ENCODE peak calls at places on chromosomes 12 and 14, in five cellular contexts. One of them, this sample, is unnamed.

GRCh38 chr12:17666641-17667324 is 423.2 kb downstream of the RERGL start:
- DNase-seq in thyroid gland: no peak
- DNase-seq in lower lobe of right lung: no peak
- DNase-seq in BJ: no peak
- DNase-seq in AG04450: no peak
- DNase-seq in this sample: no peak

GRCh38 chr12:53515291-53515680 is 8.0 kb upstream of the NPFF start:
- DNase-seq in thyroid gland: no peak
- DNase-seq in lower lobe of right lung: no peak
- DNase-seq in BJ: no peak
- DNase-seq in AG04450: no peak
- DNase-seq in this sample: no peak

GRCh38 chr12:120101182-120101581 is 15.4 kb downstream of the RAB35 start:
- DNase-seq in thyroid gland: no peak
- DNase-seq in lower lobe of right lung: no peak
- DNase-seq in BJ: no peak
- DNase-seq in AG04450: no peak
- DNase-seq in this sample: no peak

GRCh38 chr14:68885226-68886108 is 92.6 kb upstream of the ZFP36L1 start:
- DNase-seq in thyroid gland: no peak
- DNase-seq in lower lobe of right lung: no peak
- DNase-seq in BJ: no peak
- DNase-seq in AG04450: no peak
- DNase-seq in this sample: no peak

GRCh38 chr12:89655851-89656250 is 52.8 kb downstream of the ATP2B1 start:
- DNase-seq in thyroid gland: no peak
- DNase-seq in lower lobe of right lung: no peak
- DNase-seq in BJ: no peak
- DNase-seq in AG04450: no peak
- DNase-seq in this sample: no peak

GRCh38 chr12:45220961-45221360 is 5.1 kb downstream of the ANO6 start:
- DNase-seq in thyroid gland: no peak
- DNase-seq in lower lobe of right lung: no peak
- DNase-seq in BJ: no peak
- DNase-seq in AG04450: no peak
- DNase-seq in this sample: no peak

GRCh38 chr14:92570863-92571262 is 57.3 kb downstream of the RIN3 start:
- DNase-seq in thyroid gland: no peak
- DNase-seq in lower lobe of right lung: no peak
- DNase-seq in BJ: no peak
- DNase-seq in AG04450: no peak
- DNase-seq in this sample: no peak

GRCh38 chr12:112978163-112979081 is at the start of gene OAS2:
- DNase-seq in thyroid gland: peak
- DNase-seq in lower lobe of right lung: peak
- DNase-seq in BJ: peak
- DNase-seq in AG04450: no peak
- DNase-seq in this sample: peak

GRCh38 chr12:2387051-2387834 is 334.5 kb downstream of the CACNA1C start:
- DNase-seq in thyroid gland: no peak
- DNase-seq in lower lobe of right lung: no peak
- DNase-seq in BJ: no peak
- DNase-seq in AG04450: no peak
- DNase-seq in this sample: no peak

GRCh38 chr12:3523058-3523457 is 32.1 kb downstream of the PRMT8 start:
- DNase-seq in thyroid gland: no peak
- DNase-seq in lower lobe of right lung: no peak
- DNase-seq in BJ: no peak
- DNase-seq in AG04450: no peak
- DNase-seq in this sample: no peak
- TF ChIP-seq CTCF in thyroid gland: no peak
- TF ChIP-seq CTCF in lower lobe of right lung: no peak
- TF ChIP-seq CTCF in BJ: no peak
- TF ChIP-seq CTCF in AG04450: no peak
- TF ChIP-seq CTCF in this sample: no peak

GRCh38 chr12:110466791-110467190 is 1.3 kb downstream of the GPN3 start:
- DNase-seq in thyroid gland: no peak
- DNase-seq in lower lobe of right lung: no peak
- DNase-seq in BJ: no peak
- DNase-seq in AG04450: no peak
- DNase-seq in this sample: no peak
- H3K4me3 ChIP-seq in thyroid gland: no peak
- H3K4me3 ChIP-seq in lower lobe of right lung: peak
- H3K4me3 ChIP-seq in BJ: no peak
- H3K4me3 ChIP-seq in AG04450: peak
- H3K4me3 ChIP-seq in this sample: peak

GRCh38 chr12:49283541-49284429 is 11.2 kb upstream of the PRPH start:
- DNase-seq in thyroid gland: no peak
- DNase-seq in lower lobe of right lung: no peak
- DNase-seq in BJ: no peak
- DNase-seq in AG04450: no peak
- DNase-seq in this sample: no peak
- TF ChIP-seq CTCF in thyroid gland: no peak
- TF ChIP-seq CTCF in lower lobe of right lung: no peak
- TF ChIP-seq CTCF in BJ: no peak
- TF ChIP-seq CTCF in AG04450: peak
- TF ChIP-seq CTCF in this sample: no peak

GRCh38 chr12:21451529-21451928 is 14.1 kb downstream of the PYROXD1 start:
- DNase-seq in thyroid gland: no peak
- DNase-seq in lower lobe of right lung: no peak
- DNase-seq in BJ: no peak
- DNase-seq in AG04450: no peak
- DNase-seq in this sample: no peak
- H3K4me3 ChIP-seq in thyroid gland: no peak
- H3K4me3 ChIP-seq in lower lobe of right lung: no peak
- H3K4me3 ChIP-seq in BJ: no peak
- H3K4me3 ChIP-seq in AG04450: no peak
- H3K4me3 ChIP-seq in this sample: no peak

DNA sequence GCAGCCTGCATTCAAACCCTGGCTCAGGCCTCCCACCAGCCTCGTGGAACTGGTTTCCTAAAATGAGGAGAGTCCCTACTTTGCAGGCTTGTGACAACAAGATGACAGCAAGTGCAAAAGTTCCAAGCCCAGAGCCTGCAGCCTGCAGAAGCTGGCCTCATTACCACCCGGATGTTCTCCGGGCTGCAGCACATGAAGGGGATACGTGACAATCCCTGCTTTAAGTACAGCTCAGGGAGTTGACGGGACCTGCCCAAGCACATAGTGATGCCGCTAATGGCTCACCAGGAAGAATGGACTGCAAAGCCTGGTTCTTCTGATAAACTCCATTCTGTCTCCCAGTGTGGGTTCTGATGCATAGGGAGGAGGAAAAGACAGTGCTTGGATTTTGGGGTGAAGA is 15.0 kb downstream of the SSH1 start:
- DNase-seq in thyroid gland: no peak
- DNase-seq in lower lobe of right lung: peak
- DNase-seq in BJ: no peak
- DNase-seq in AG04450: no peak
- DNase-seq in this sample: no peak
- TF ChIP-seq CTCF in thyroid gland: no peak
- TF ChIP-seq CTCF in lower lobe of right lung: no peak
- TF ChIP-seq CTCF in BJ: no peak
- TF ChIP-seq CTCF in AG04450: no peak
- TF ChIP-seq CTCF in this sample: no peak